ENCODE peak calls at places on chromosomes 4 and X, in nine cellular contexts. One of them, this sample, is unnamed.

GRCh38 chr4:182808673-182809416 is 108.3 kb downstream of the DCTD start:
- DNase-seq in transverse colon: no peak
- DNase-seq in GM23338: no peak
- DNase-seq in SK-N-SH: no peak
- DNase-seq in breast epithelium: no peak
- DNase-seq in Panc1: no peak
- DNase-seq in HCT116: no peak
- DNase-seq in sigmoid colon: no peak
- DNase-seq in endothelial cell of umbilical vein: no peak
- DNase-seq in this sample: no peak

GRCh38 chrX:104126856-104127255 is 14.5 kb downstream of the ZCCHC18 start:
- DNase-seq in transverse colon: no peak
- DNase-seq in GM23338: no peak
- DNase-seq in SK-N-SH: no peak
- DNase-seq in breast epithelium: no peak
- DNase-seq in Panc1: no peak
- DNase-seq in HCT116: no peak
- DNase-seq in sigmoid colon: no peak
- DNase-seq in endothelial cell of umbilical vein: no peak
- DNase-seq in this sample: no peak

GRCh38 chr4:26218677-26219181 is 102.1 kb upstream of the RBPJ start:
- DNase-seq in transverse colon: no peak
- DNase-seq in GM23338: no peak
- DNase-seq in SK-N-SH: peak; percentile 56
- DNase-seq in breast epithelium: no peak
- DNase-seq in Panc1: no peak
- DNase-seq in HCT116: no peak
- DNase-seq in sigmoid colon: no peak
- DNase-seq in endothelial cell of umbilical vein: no peak
- DNase-seq in this sample: no peak

GRCh38 chrX:130118941-130119640 is 8.8 kb upstream of the ELF4 start:
- DNase-seq in transverse colon: no peak
- DNase-seq in GM23338: no peak
- DNase-seq in SK-N-SH: no peak
- DNase-seq in breast epithelium: no peak
- DNase-seq in Panc1: no peak
- DNase-seq in HCT116: no peak
- DNase-seq in sigmoid colon: no peak
- DNase-seq in endothelial cell of umbilical vein: no peak
- DNase-seq in this sample: no peak

GRCh38 chr4:184792334-184792733 is 33.4 kb downstream of the ACSL1 start:
- DNase-seq in transverse colon: no peak
- DNase-seq in GM23338: no peak
- DNase-seq in SK-N-SH: no peak
- DNase-seq in breast epithelium: no peak
- DNase-seq in Panc1: no peak
- DNase-seq in HCT116: no peak
- DNase-seq in sigmoid colon: no peak
- DNase-seq in endothelial cell of umbilical vein: no peak
- DNase-seq in this sample: no peak

GRCh38 chrX:139692506-139692849 is 15.5 kb downstream of the MCF2 start:
- DNase-seq in transverse colon: no peak
- DNase-seq in GM23338: peak; percentile 36
- DNase-seq in SK-N-SH: no peak
- DNase-seq in breast epithelium: no peak
- DNase-seq in Panc1: no peak
- DNase-seq in HCT116: no peak
- DNase-seq in sigmoid colon: no peak
- DNase-seq in endothelial cell of umbilical vein: no peak
- DNase-seq in this sample: no peak

GRCh38 chrX:141838016-141838415 is at the start of gene MAGEC3:
- DNase-seq in transverse colon: no peak
- DNase-seq in GM23338: no peak
- DNase-seq in SK-N-SH: no peak
- DNase-seq in breast epithelium: no peak
- DNase-seq in Panc1: no peak
- DNase-seq in HCT116: no peak
- DNase-seq in sigmoid colon: no peak
- DNase-seq in endothelial cell of umbilical vein: no peak
- DNase-seq in this sample: no peak

GRCh38 chr4:85790582-85790981 is 315.6 kb downstream of the ARHGAP24 start:
- DNase-seq in transverse colon: no peak
- DNase-seq in GM23338: no peak
- DNase-seq in SK-N-SH: no peak
- DNase-seq in breast epithelium: no peak
- DNase-seq in Panc1: no peak
- DNase-seq in HCT116: no peak
- DNase-seq in sigmoid colon: no peak
- DNase-seq in endothelial cell of umbilical vein: peak; percentile 44
- DNase-seq in this sample: no peak

GRCh38 chr4:184310881-184311709 is 93.4 kb upstream of the ENPP6 start:
- DNase-seq in transverse colon: peak; percentile 83
- DNase-seq in GM23338: no peak
- DNase-seq in SK-N-SH: no peak
- DNase-seq in breast epithelium: no peak
- DNase-seq in Panc1: no peak
- DNase-seq in HCT116: no peak
- DNase-seq in sigmoid colon: no peak
- DNase-seq in endothelial cell of umbilical vein: no peak
- DNase-seq in this sample: peak; percentile 60

GRCh38 chrX:126065901-126066660 is 100.0 kb downstream of the DCAF12L2 start:
- DNase-seq in transverse colon: no peak
- DNase-seq in GM23338: no peak
- DNase-seq in SK-N-SH: no peak
- DNase-seq in breast epithelium: no peak
- DNase-seq in Panc1: no peak
- DNase-seq in HCT116: no peak
- DNase-seq in sigmoid colon: peak; percentile 36
- DNase-seq in endothelial cell of umbilical vein: no peak
- DNase-seq in this sample: no peak

GRCh38 chrX:15616531-15616930 is 15.8 kb upstream of the ACE2 start:
- DNase-seq in transverse colon: no peak
- DNase-seq in GM23338: no peak
- DNase-seq in SK-N-SH: no peak
- DNase-seq in breast epithelium: no peak
- DNase-seq in Panc1: no peak
- DNase-seq in HCT116: no peak
- DNase-seq in sigmoid colon: no peak
- DNase-seq in endothelial cell of umbilical vein: no peak
- DNase-seq in this sample: no peak

GRCh38 chrX:44871114-44871645 is 1.8 kb upstream of the KDM6A start:
- DNase-seq in transverse colon: peak; percentile 29
- DNase-seq in GM23338: no peak
- DNase-seq in SK-N-SH: no peak
- DNase-seq in breast epithelium: no peak
- DNase-seq in Panc1: no peak
- DNase-seq in HCT116: no peak
- DNase-seq in sigmoid colon: no peak
- DNase-seq in endothelial cell of umbilical vein: no peak
- DNase-seq in this sample: no peak

GRCh38 chr4:131091896-131092295 is 1995.9 kb downstream of the C4orf33 start:
- DNase-seq in transverse colon: no peak
- DNase-seq in GM23338: peak; percentile 74
- DNase-seq in SK-N-SH: peak; percentile 1
- DNase-seq in breast epithelium: no peak
- DNase-seq in Panc1: no peak
- DNase-seq in HCT116: peak; percentile 48
- DNase-seq in sigmoid colon: no peak
- DNase-seq in endothelial cell of umbilical vein: peak; percentile 43
- DNase-seq in this sample: no peak

GRCh38 chr4:54268151-54268550 is 39.1 kb downstream of the PDGFRA start:
- DNase-seq in transverse colon: no peak
- DNase-seq in GM23338: no peak
- DNase-seq in SK-N-SH: no peak
- DNase-seq in breast epithelium: no peak
- DNase-seq in Panc1: no peak
- DNase-seq in HCT116: no peak
- DNase-seq in sigmoid colon: no peak
- DNase-seq in endothelial cell of umbilical vein: no peak
- DNase-seq in this sample: no peak

DNA sequence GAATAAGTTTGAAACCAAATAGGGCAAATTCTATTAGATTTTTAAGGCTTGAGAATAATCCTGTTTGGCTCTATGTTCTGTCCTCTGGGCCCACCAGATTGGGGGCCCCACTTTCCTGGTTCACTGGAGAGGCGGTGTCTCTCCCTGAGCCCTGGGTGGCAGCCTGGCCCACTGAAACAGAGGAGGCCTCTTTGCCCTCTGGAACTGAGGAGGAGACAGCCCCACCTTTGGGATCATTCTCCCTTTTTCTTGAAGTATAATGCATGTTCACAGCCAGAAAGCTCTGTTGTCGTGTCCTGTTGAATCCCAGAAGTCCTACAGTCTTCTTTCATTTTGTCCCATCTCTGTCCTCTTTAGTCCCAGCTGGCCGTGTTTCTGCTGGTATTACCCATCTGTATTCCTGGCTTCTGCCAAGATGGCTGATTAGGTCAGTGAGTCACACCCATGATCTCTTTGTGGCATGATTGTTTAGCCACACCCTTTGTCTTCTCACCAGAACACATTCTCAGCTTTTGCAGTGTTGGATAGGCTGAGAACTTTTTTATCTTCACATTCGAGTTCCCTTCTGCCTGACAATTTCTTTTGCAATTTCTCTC is 8.1 kb upstream of the TBC1D25 start:
- DNase-seq in transverse colon: no peak
- DNase-seq in GM23338: no peak
- DNase-seq in SK-N-SH: no peak
- DNase-seq in breast epithelium: no peak
- DNase-seq in Panc1: no peak
- DNase-seq in HCT116: no peak
- DNase-seq in sigmoid colon: peak; percentile 34
- DNase-seq in endothelial cell of umbilical vein: no peak
- DNase-seq in this sample: no peak
- TF ChIP-seq POLR2AphosphoS5 in transverse colon: no peak
- TF ChIP-seq POLR2AphosphoS5 in GM23338: no peak
- TF ChIP-seq POLR2AphosphoS5 in SK-N-SH: no peak
- TF ChIP-seq POLR2AphosphoS5 in breast epithelium: no peak
- TF ChIP-seq POLR2AphosphoS5 in Panc1: no peak
- TF ChIP-seq POLR2AphosphoS5 in HCT116: no peak
- TF ChIP-seq POLR2AphosphoS5 in sigmoid colon: no peak
- TF ChIP-seq POLR2AphosphoS5 in endothelial cell of umbilical vein: no peak
- TF ChIP-seq POLR2AphosphoS5 in this sample: no peak

GRCh38 chr4:17398805-17399204 is 113.1 kb downstream of the QDPR start:
- DNase-seq in transverse colon: no peak
- DNase-seq in GM23338: no peak
- DNase-seq in SK-N-SH: no peak
- DNase-seq in breast epithelium: no peak
- DNase-seq in Panc1: no peak
- DNase-seq in HCT116: no peak
- DNase-seq in sigmoid colon: no peak
- DNase-seq in endothelial cell of umbilical vein: no peak
- DNase-seq in this sample: no peak
- H3K27me3 ChIP-seq in transverse colon: no peaks in the 10 kb centered on the region
- H3K27me3 ChIP-seq in GM23338: no peaks in the 10 kb centered on the region
- H3K27me3 ChIP-seq in SK-N-SH: no peaks in the 10 kb centered on the region
- H3K27me3 ChIP-seq in breast epithelium: no peaks in the 10 kb centered on the region
- H3K27me3 ChIP-seq in Panc1: no peaks in the 10 kb centered on the region
- H3K27me3 ChIP-seq in HCT116: peaks cover 22% of the 10 kb centered on the region
- H3K27me3 ChIP-seq in sigmoid colon: no peaks in the 10 kb centered on the region
- H3K27me3 ChIP-seq in endothelial cell of umbilical vein: no peaks in the 10 kb centered on the region
- H3K27me3 ChIP-seq in this sample: no peaks in the 10 kb centered on the region

GRCh38 chr4:94533405-94534223 is 81.9 kb downstream of the PDLIM5 start:
- DNase-seq in transverse colon: no peak
- DNase-seq in GM23338: no peak
- DNase-seq in SK-N-SH: no peak
- DNase-seq in breast epithelium: no peak
- DNase-seq in Panc1: no peak
- DNase-seq in HCT116: no peak
- DNase-seq in sigmoid colon: no peak
- DNase-seq in endothelial cell of umbilical vein: peak; percentile 48
- DNase-seq in this sample: no peak
- TF ChIP-seq POLR2AphosphoS5 in transverse colon: no peak
- TF ChIP-seq POLR2AphosphoS5 in GM23338: no peak
- TF ChIP-seq POLR2AphosphoS5 in SK-N-SH: no peak
- TF ChIP-seq POLR2AphosphoS5 in breast epithelium: no peak
- TF ChIP-seq POLR2AphosphoS5 in Panc1: no peak
- TF ChIP-seq POLR2AphosphoS5 in HCT116: no peak
- TF ChIP-seq POLR2AphosphoS5 in sigmoid colon: no peak
- TF ChIP-seq POLR2AphosphoS5 in endothelial cell of umbilical vein: no peak
- TF ChIP-seq POLR2AphosphoS5 in this sample: no peak

DNA sequence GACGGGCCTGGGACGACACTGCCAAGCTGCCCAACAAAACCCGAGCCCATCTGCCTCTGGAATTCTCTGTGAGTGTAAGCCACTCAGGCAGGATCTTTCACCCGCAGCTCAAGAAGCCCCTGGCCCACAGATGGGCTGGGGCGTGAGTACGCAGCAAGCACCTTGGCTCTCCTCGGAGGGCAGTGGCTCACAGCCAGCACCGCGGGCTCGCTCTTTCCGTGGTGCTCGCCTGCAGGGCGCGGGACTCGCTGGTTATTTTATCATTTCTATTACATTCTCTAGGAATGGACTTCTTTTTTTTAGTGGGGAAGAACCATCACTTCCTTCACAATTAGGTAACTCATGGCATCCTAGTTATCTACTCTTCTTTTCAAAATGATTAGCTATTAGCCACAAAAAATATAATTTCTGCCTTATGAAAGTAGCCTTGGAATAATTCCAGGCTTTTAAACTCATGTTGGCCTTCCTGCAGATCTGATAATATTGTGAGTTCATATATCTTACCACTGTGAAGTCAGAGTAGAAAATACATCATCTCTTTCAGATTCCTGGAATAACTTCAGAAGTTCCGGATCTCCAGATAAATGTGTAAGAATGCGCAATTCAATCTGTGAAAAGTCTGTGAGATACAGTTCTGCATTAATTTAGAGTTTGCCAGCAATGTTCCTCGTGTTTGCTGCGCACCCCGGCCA is 68.6 kb downstream of the NAT8L start:
- DNase-seq in transverse colon: no peak
- DNase-seq in GM23338: no peak
- DNase-seq in SK-N-SH: no peak
- DNase-seq in breast epithelium: no peak
- DNase-seq in Panc1: no peak
- DNase-seq in HCT116: no peak
- DNase-seq in sigmoid colon: no peak
- DNase-seq in endothelial cell of umbilical vein: no peak
- DNase-seq in this sample: no peak
- H3K27me3 ChIP-seq in transverse colon: no peaks in the 10 kb centered on the region
- H3K27me3 ChIP-seq in GM23338: no peaks in the 10 kb centered on the region
- H3K27me3 ChIP-seq in SK-N-SH: no peaks in the 10 kb centered on the region
- H3K27me3 ChIP-seq in breast epithelium: no peaks in the 10 kb centered on the region
- H3K27me3 ChIP-seq in Panc1: no peaks in the 10 kb centered on the region
- H3K27me3 ChIP-seq in HCT116: no peaks in the 10 kb centered on the region
- H3K27me3 ChIP-seq in sigmoid colon: no peaks in the 10 kb centered on the region
- H3K27me3 ChIP-seq in endothelial cell of umbilical vein: no peaks in the 10 kb centered on the region
- H3K27me3 ChIP-seq in this sample: no peaks in the 10 kb centered on the region

GRCh38 chr4:55948726-55949479 is at the start of gene CEP135:
- DNase-seq in transverse colon: peak; percentile 96
- DNase-seq in GM23338: peak; percentile 96
- DNase-seq in SK-N-SH: peak; percentile 96
- DNase-seq in breast epithelium: peak; percentile 91
- DNase-seq in Panc1: peak; percentile 61
- DNase-seq in HCT116: peak; percentile 77
- DNase-seq in sigmoid colon: peak; percentile 96
- DNase-seq in endothelial cell of umbilical vein: peak; percentile 94
- DNase-seq in this sample: peak; percentile 97
- TF ChIP-seq POLR2AphosphoS5 in transverse colon: peak; percentile 63
- TF ChIP-seq POLR2AphosphoS5 in GM23338: peak; percentile 88
- TF ChIP-seq POLR2AphosphoS5 in SK-N-SH: peak; percentile 58
- TF ChIP-seq POLR2AphosphoS5 in breast epithelium: peak; percentile 48
- TF ChIP-seq POLR2AphosphoS5 in Panc1: peak; percentile 72
- TF ChIP-seq POLR2AphosphoS5 in HCT116: peak; percentile 61
- TF ChIP-seq POLR2AphosphoS5 in sigmoid colon: peak; percentile 34
- TF ChIP-seq POLR2AphosphoS5 in endothelial cell of umbilical vein: peak; percentile 69
- TF ChIP-seq POLR2AphosphoS5 in this sample: peak; percentile 56

This sample was measured in esophagus muscularis mucosa.